ENCODE peak calls at places on chromosomes 7 and 10, in six cellular contexts. One of them, this sample, is unnamed. For H3K4me1, the result is how much of the 10 kb centered on the place peaks cover.

GRCh38 chr7:112898432-112899290 is 108.5 kb upstream of the TMEM168 start:
- DNase-seq in astrocyte: peak
- DNase-seq in CD4-positive, alpha-beta memory T cell: peak
- DNase-seq in uterus: no peak
- DNase-seq in ovary: no peak
- DNase-seq in left ventricle myocardium inferior: no peak
- DNase-seq in this sample: no peak

GRCh38 chr10:57983226-57983870 is 284.3 kb downstream of the IPMK start:
- DNase-seq in astrocyte: peak
- DNase-seq in CD4-positive, alpha-beta memory T cell: no peak
- DNase-seq in uterus: no peak
- DNase-seq in ovary: no peak
- DNase-seq in left ventricle myocardium inferior: no peak
- DNase-seq in this sample: no peak

GRCh38 chr7:94056796-94057207 is 52.6 kb upstream of the BET1 start:
- DNase-seq in astrocyte: peak
- DNase-seq in CD4-positive, alpha-beta memory T cell: no peak
- DNase-seq in uterus: no peak
- DNase-seq in ovary: no peak
- DNase-seq in left ventricle myocardium inferior: no peak
- DNase-seq in this sample: no peak

GRCh38 chr7:29365423-29365822 is 170.8 kb downstream of the CHN2 start:
- DNase-seq in astrocyte: no peak
- DNase-seq in CD4-positive, alpha-beta memory T cell: no peak
- DNase-seq in uterus: no peak
- DNase-seq in ovary: no peak
- DNase-seq in left ventricle myocardium inferior: no peak
- DNase-seq in this sample: no peak

GRCh38 chr7:18607025-18607424 is 111.5 kb downstream of the HDAC9 start:
- DNase-seq in astrocyte: peak
- DNase-seq in CD4-positive, alpha-beta memory T cell: no peak
- DNase-seq in uterus: no peak
- DNase-seq in ovary: no peak
- DNase-seq in left ventricle myocardium inferior: no peak
- DNase-seq in this sample: no peak

GRCh38 chr7:76054129-76055120 is 6.5 kb downstream of the MDH2 start:
- DNase-seq in astrocyte: peak
- DNase-seq in CD4-positive, alpha-beta memory T cell: no peak
- DNase-seq in uterus: no peak
- DNase-seq in ovary: no peak
- DNase-seq in left ventricle myocardium inferior: no peak
- DNase-seq in this sample: no peak

GRCh38 chr10:125112697-125113494 is 47.5 kb downstream of the CTBP2 start:
- DNase-seq in astrocyte: no peak
- DNase-seq in CD4-positive, alpha-beta memory T cell: no peak
- DNase-seq in uterus: no peak
- DNase-seq in ovary: no peak
- DNase-seq in left ventricle myocardium inferior: no peak
- DNase-seq in this sample: no peak

GRCh38 chr10:125844673-125845300 is 21.4 kb downstream of the BCCIP start:
- DNase-seq in astrocyte: no peak
- DNase-seq in CD4-positive, alpha-beta memory T cell: no peak
- DNase-seq in uterus: peak
- DNase-seq in ovary: peak
- DNase-seq in left ventricle myocardium inferior: no peak
- DNase-seq in this sample: no peak

GRCh38 chr10:71725998-71726672 is 6.6 kb upstream of the C10orf105 start:
- DNase-seq in astrocyte: peak
- DNase-seq in CD4-positive, alpha-beta memory T cell: no peak
- DNase-seq in uterus: no peak
- DNase-seq in ovary: no peak
- DNase-seq in left ventricle myocardium inferior: no peak
- DNase-seq in this sample: no peak

GRCh38 chr7:19519443-19519977 is 189.3 kb downstream of the POLR1F start:
- DNase-seq in astrocyte: peak
- DNase-seq in CD4-positive, alpha-beta memory T cell: no peak
- DNase-seq in uterus: no peak
- DNase-seq in ovary: no peak
- DNase-seq in left ventricle myocardium inferior: peak
- DNase-seq in this sample: no peak

GRCh38 chr10:78658645-78659632 is 409.8 kb upstream of the ZMIZ1 start:
- DNase-seq in astrocyte: no peak
- DNase-seq in CD4-positive, alpha-beta memory T cell: no peak
- DNase-seq in uterus: no peak
- DNase-seq in ovary: no peak
- DNase-seq in left ventricle myocardium inferior: no peak
- DNase-seq in this sample: no peak

GRCh38 chr7:10973942-10974716 is 457 bp downstream of the PHF14 start:
- DNase-seq in astrocyte: peak
- DNase-seq in CD4-positive, alpha-beta memory T cell: no peak
- DNase-seq in uterus: peak
- DNase-seq in ovary: no peak
- DNase-seq in left ventricle myocardium inferior: peak
- DNase-seq in this sample: no peak

GRCh38 chr10:89648074-89648473 is 3.0 kb upstream of the PANK1 start:
- DNase-seq in astrocyte: no peak
- DNase-seq in CD4-positive, alpha-beta memory T cell: no peak
- DNase-seq in uterus: no peak
- DNase-seq in ovary: no peak
- DNase-seq in left ventricle myocardium inferior: peak
- DNase-seq in this sample: no peak

GRCh38 chr7:28956608-28957063 is 1.5 kb downstream of the TRIL start:
- DNase-seq in astrocyte: peak
- DNase-seq in CD4-positive, alpha-beta memory T cell: no peak
- DNase-seq in uterus: peak
- DNase-seq in ovary: peak
- DNase-seq in left ventricle myocardium inferior: peak
- DNase-seq in this sample: no peak

GRCh38 chr10:88994034-88994433 is 3.4 kb downstream of the FAS start:
- DNase-seq in astrocyte: peak
- DNase-seq in CD4-positive, alpha-beta memory T cell: no peak
- DNase-seq in uterus: no peak
- DNase-seq in ovary: no peak
- DNase-seq in left ventricle myocardium inferior: no peak
- DNase-seq in this sample: no peak

GRCh38 chr10:125149278-125150047 is 10.9 kb downstream of the CTBP2 start:
- DNase-seq in astrocyte: peak
- DNase-seq in CD4-positive, alpha-beta memory T cell: no peak
- DNase-seq in uterus: peak
- DNase-seq in ovary: peak
- DNase-seq in left ventricle myocardium inferior: peak
- DNase-seq in this sample: no peak

GRCh38 chr10:81018898-81019890 is 481.5 kb downstream of the SH2D4B start:
- DNase-seq in astrocyte: peak
- DNase-seq in CD4-positive, alpha-beta memory T cell: peak
- DNase-seq in uterus: no peak
- DNase-seq in ovary: no peak
- DNase-seq in left ventricle myocardium inferior: no peak
- DNase-seq in this sample: no peak

GRCh38 chr10:28400176-28400575 is 97.3 kb upstream of the MPP7 start:
- DNase-seq in astrocyte: no peak
- DNase-seq in CD4-positive, alpha-beta memory T cell: no peak
- DNase-seq in uterus: no peak
- DNase-seq in ovary: no peak
- DNase-seq in left ventricle myocardium inferior: no peak
- DNase-seq in this sample: no peak

GRCh38 chr7:90626011-90626410 is 29.9 kb downstream of the CDK14 start:
- DNase-seq in astrocyte: peak
- DNase-seq in CD4-positive, alpha-beta memory T cell: no peak
- DNase-seq in uterus: no peak
- DNase-seq in ovary: no peak
- DNase-seq in left ventricle myocardium inferior: no peak
- DNase-seq in this sample: no peak

GRCh38 chr10:34131152-34131551 is 683.9 kb downstream of the PARD3 start:
- DNase-seq in astrocyte: no peak
- DNase-seq in CD4-positive, alpha-beta memory T cell: no peak
- DNase-seq in uterus: no peak
- DNase-seq in ovary: no peak
- DNase-seq in left ventricle myocardium inferior: no peak
- DNase-seq in this sample: no peak

GRCh38 chr7:104962781-104963180 is 51.2 kb upstream of the KMT2E start:
- DNase-seq in astrocyte: no peak
- DNase-seq in CD4-positive, alpha-beta memory T cell: no peak
- DNase-seq in uterus: no peak
- DNase-seq in ovary: no peak
- DNase-seq in left ventricle myocardium inferior: no peak
- DNase-seq in this sample: no peak

GRCh38 chr7:104966022-104966421 is 48.0 kb upstream of the KMT2E start:
- DNase-seq in astrocyte: no peak
- DNase-seq in CD4-positive, alpha-beta memory T cell: no peak
- DNase-seq in uterus: no peak
- DNase-seq in ovary: no peak
- DNase-seq in left ventricle myocardium inferior: no peak
- DNase-seq in this sample: no peak

GRCh38 chr7:104963991-104964385 is 50.0 kb upstream of the KMT2E start:
- DNase-seq in astrocyte: peak
- DNase-seq in CD4-positive, alpha-beta memory T cell: no peak
- DNase-seq in uterus: no peak
- DNase-seq in ovary: no peak
- DNase-seq in left ventricle myocardium inferior: no peak
- DNase-seq in this sample: no peak

GRCh38 chr7:104964626-104965236 is 49.3 kb upstream of the KMT2E start:
- DNase-seq in astrocyte: no peak
- DNase-seq in CD4-positive, alpha-beta memory T cell: no peak
- DNase-seq in uterus: no peak
- DNase-seq in ovary: no peak
- DNase-seq in left ventricle myocardium inferior: no peak
- DNase-seq in this sample: no peak

DNA sequence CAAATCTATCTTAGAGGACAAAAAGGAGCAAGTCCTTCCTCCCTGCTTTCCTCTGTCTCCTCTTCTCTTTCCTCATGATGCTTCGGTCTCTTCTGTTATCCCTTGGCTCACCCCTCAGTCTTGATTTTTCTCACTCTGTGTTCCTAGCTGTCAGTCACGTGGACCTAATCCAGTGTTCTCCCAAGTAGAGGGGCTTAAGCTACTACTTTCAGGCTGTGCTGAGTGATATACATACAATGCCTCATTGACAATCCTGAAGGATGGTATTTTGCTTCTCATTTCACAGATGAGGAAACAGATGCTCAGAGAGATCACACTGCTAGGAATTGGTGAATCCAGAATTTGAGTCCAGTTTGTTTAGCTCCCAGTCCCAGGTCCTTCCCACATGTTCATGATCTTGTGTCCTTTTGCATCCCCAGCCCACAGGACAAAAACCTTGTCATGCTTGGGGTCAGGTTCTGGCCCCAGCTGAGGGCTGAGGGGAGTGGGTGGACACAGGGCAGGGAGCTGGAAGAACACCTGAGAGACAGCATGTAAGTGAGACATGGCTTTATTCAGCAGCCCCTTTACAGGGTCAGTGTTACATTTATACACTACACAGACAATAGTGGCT is 50.5 kb upstream of the KMT2E start:
- DNase-seq in astrocyte: no peak
- DNase-seq in CD4-positive, alpha-beta memory T cell: no peak
- DNase-seq in uterus: no peak
- DNase-seq in ovary: peak
- DNase-seq in left ventricle myocardium inferior: no peak
- DNase-seq in this sample: no peak
- H3K4me1 ChIP-seq in astrocyte: under half
- H3K4me1 ChIP-seq in CD4-positive, alpha-beta memory T cell: under half
- H3K4me1 ChIP-seq in uterus: under half
- H3K4me1 ChIP-seq in ovary: under half
- H3K4me1 ChIP-seq in left ventricle myocardium inferior: under half
- H3K4me1 ChIP-seq in this sample: under half

DNA sequence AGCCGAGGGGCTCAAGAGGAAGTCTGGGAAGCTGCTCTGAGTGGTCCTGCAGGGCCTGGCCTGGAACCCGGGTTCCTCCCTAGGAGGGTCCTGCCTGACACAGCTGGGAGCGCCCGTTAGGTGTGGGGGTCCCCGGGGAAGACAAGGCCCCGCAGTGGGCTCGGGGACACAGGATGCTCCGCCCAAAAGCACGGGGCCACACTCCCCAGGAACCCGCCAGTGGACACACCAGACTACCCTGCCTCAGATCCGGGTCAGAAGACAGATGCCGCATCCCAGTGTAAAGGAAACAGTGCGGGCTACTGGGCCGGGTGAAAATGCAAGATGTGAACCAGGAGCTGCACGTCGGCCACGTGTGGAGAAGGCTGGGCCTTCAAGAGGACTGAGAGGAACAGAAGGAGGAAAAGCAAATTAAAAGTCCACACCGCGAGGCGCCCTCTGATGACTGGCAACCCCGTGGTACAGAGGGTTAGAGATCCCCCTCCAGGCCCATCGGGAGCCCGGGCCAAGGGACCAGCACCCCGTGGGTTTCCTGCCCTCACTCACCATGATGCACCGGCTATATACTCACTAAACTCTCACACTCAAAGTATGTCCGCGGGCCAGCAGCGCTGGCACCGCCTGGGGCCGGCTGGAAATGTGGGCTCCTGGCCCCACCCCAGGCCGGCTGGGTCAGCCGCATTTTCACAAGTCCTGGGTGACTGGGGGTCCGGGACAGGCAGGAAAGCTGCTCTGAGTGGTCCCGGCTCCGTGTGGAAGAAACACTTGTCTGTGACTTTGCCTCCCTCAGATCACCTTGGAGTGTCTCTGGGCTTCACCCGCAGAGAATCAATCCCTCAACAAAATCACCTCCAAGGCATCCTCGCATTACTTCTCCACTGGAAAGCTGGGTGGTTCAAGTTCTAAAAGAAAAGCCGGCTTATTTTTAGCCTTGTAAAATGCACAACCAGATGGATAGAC is 6.1 kb downstream of the STK32C start:
- DNase-seq in astrocyte: no peak
- DNase-seq in CD4-positive, alpha-beta memory T cell: no peak
- DNase-seq in uterus: peak
- DNase-seq in ovary: no peak
- DNase-seq in left ventricle myocardium inferior: no peak
- DNase-seq in this sample: no peak
- H3K27ac ChIP-seq in astrocyte: no peak
- H3K27ac ChIP-seq in CD4-positive, alpha-beta memory T cell: no peak
- H3K27ac ChIP-seq in uterus: no peak
- H3K27ac ChIP-seq in ovary: no peak
- H3K27ac ChIP-seq in left ventricle myocardium inferior: no peak
- H3K27ac ChIP-seq in this sample: no peak

GRCh38 chr7:50730459-50731400 is 52.0 kb downstream of the GRB10 start:
- DNase-seq in astrocyte: no peak
- DNase-seq in CD4-positive, alpha-beta memory T cell: no peak
- DNase-seq in uterus: no peak
- DNase-seq in ovary: no peak
- DNase-seq in left ventricle myocardium inferior: no peak
- DNase-seq in this sample: no peak
- H3K4me1 ChIP-seq in astrocyte: under half
- H3K4me1 ChIP-seq in CD4-positive, alpha-beta memory T cell: under half
- H3K4me1 ChIP-seq in uterus: under half
- H3K4me1 ChIP-seq in ovary: under half
- H3K4me1 ChIP-seq in left ventricle myocardium inferior: half or more
- H3K4me1 ChIP-seq in this sample: under half

DNA sequence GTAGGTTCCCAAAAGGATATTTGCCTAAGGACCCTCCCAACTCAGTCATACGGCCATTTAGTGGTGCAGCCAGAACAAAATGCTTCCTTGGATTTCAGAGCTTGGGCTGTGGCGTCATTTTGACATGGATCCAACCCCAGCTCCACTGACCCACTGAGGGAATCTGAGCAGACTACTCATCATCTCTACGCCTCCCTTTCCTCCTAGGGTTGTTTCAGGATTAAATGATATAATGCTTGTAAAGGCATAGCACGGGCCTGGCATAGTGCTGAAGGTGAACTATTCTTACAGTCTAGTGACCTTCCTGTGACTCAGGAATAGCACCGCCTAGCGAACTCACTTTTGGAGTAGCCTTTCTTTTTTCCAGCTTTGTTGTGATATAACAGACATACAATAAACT is 70.3 kb upstream of the LOXL4 start:
- DNase-seq in astrocyte: peak
- DNase-seq in CD4-positive, alpha-beta memory T cell: no peak
- DNase-seq in uterus: peak
- DNase-seq in ovary: no peak
- DNase-seq in left ventricle myocardium inferior: no peak
- DNase-seq in this sample: no peak
- H3K27ac ChIP-seq in astrocyte: no peak
- H3K27ac ChIP-seq in CD4-positive, alpha-beta memory T cell: no peak
- H3K27ac ChIP-seq in uterus: no peak
- H3K27ac ChIP-seq in ovary: no peak
- H3K27ac ChIP-seq in left ventricle myocardium inferior: no peak
- H3K27ac ChIP-seq in this sample: no peak

This sample was measured in CD8-positive, alpha-beta T cell.